ENCODE peak calls at places on chromosome 11, in five cellular contexts. G, P, O, K and I are unnamed samples.
A peak's percentile ranks its signal among the peaks of the same experiment; 100 is the strongest.

GRCh38 chr11:118881130-118881717 is 2.5 kb upstream of the CXCR5 start:
- DNase-seq in G (no peak), P (no peak), O (peak; percentile 13), K (no peak), I (no peak)

GRCh38 chr11:134252539-134253188 is 488 bp downstream of the THYN1 start:
- DNase-seq in G (no peak), P (no peak), O (peak; percentile 57), K (no peak), I (no peak)

GRCh38 chr11:28043930-28044709 is 63.8 kb downstream of the KIF18A start:
- DNase-seq in G (no peak), P (no peak), O (peak; percentile 8), K (no peak), I (no peak)

GRCh38 chr11:61851900-61852295 is 23.8 kb downstream of the FADS2 start:
- DNase-seq in G (no peak), P (no peak), O (no peak), K (no peak), I (no peak)

GRCh38 chr11:36513965-36514364 is 3.9 kb upstream of the TRAF6 start:
- DNase-seq in G (no peak), P (no peak), O (no peak), K (no peak), I (no peak)

GRCh38 chr11:71329165-71329510 is 76.8 kb upstream of the SHANK2 start:
- DNase-seq in G (no peak), P (no peak), O (no peak), K (no peak), I (no peak)

GRCh38 chr11:134666273-134667174 is 254.5 kb upstream of the B3GAT1 start:
- DNase-seq in G (no peak), P (no peak), O (no peak), K (no peak), I (no peak)

GRCh38 chr11:133081020-133081419 is 451.3 kb downstream of the OPCML start:
- DNase-seq in G (no peak), P (no peak), O (no peak), K (no peak), I (no peak)

GRCh38 chr11:97717922-97718321 is 1302.8 kb upstream of the CNTN5 start:
- DNase-seq in G (no peak), P (no peak), O (no peak), K (no peak), I (no peak)

GRCh38 chr11:95883381-95883780 is 40.5 kb downstream of the MTMR2 start:
- DNase-seq in G (no peak), P (no peak), O (no peak), K (no peak), I (no peak)

GRCh38 chr11:71336996-71337772 is 84.8 kb upstream of the SHANK2 start:
- DNase-seq in G (no peak), P (no peak), O (no peak), K (no peak), I (no peak)

GRCh38 chr11:48228761-48229160 is 12.2 kb downstream of the OR4B1 start:
- DNase-seq in G (no peak), P (no peak), O (no peak), K (no peak), I (no peak)

GRCh38 chr11:1072116-1072820 is 2.4 kb upstream of the MUC2 start:
- DNase-seq in G (no peak), P (no peak), O (peak; percentile 71), K (no peak), I (no peak)

GRCh38 chr11:3835100-3835485 is 5.7 kb downstream of the RHOG start:
- DNase-seq in G (no peak), P (no peak), O (peak; percentile 27), K (no peak), I (no peak)

GRCh38 chr11:120184946-120185677 is 25.7 kb upstream of the OAF start:
- DNase-seq in G (no peak), P (no peak), O (peak; percentile 48), K (no peak), I (no peak)